ENCODE peak calls at places on chromosomes 13 and 19, in seven cellular contexts. One of them, this sample, is unnamed.

GRCh38 chr19:43572172-43572588 is 3.1 kb downstream of the XRCC1 start:
- DNase-seq in hepatocyte: peak; percentile 58
- DNase-seq in pancreas: no peak
- DNase-seq in CD8-positive, alpha-beta memory T cell: no peak
- DNase-seq in mesendoderm: no peak
- DNase-seq in testis: no peak
- DNase-seq in IMR-90: no peak
- DNase-seq in this sample: no peak

GRCh38 chr13:111046590-111047141 is 68.4 kb upstream of the ARHGEF7 start:
- DNase-seq in hepatocyte: no peak
- DNase-seq in pancreas: no peak
- DNase-seq in CD8-positive, alpha-beta memory T cell: no peak
- DNase-seq in mesendoderm: no peak
- DNase-seq in testis: no peak
- DNase-seq in IMR-90: peak; percentile 58
- DNase-seq in this sample: no peak

GRCh38 chr19:4140237-4140711 is 13.2 kb upstream of the CREB3L3 start:
- DNase-seq in hepatocyte: peak; percentile 83
- DNase-seq in pancreas: no peak
- DNase-seq in CD8-positive, alpha-beta memory T cell: no peak
- DNase-seq in mesendoderm: peak; percentile 84
- DNase-seq in testis: peak; percentile 57
- DNase-seq in IMR-90: peak; percentile 72
- DNase-seq in this sample: peak; percentile 52

GRCh38 chr13:66556306-66556705 is 673.8 kb downstream of the PCDH9 start:
- DNase-seq in hepatocyte: no peak
- DNase-seq in pancreas: no peak
- DNase-seq in CD8-positive, alpha-beta memory T cell: no peak
- DNase-seq in mesendoderm: no peak
- DNase-seq in testis: no peak
- DNase-seq in IMR-90: peak; percentile 16
- DNase-seq in this sample: no peak

GRCh38 chr19:29528350-29528945 is 2.7 kb downstream of the VSTM2B start:
- DNase-seq in hepatocyte: peak; percentile 88
- DNase-seq in pancreas: peak; percentile 57
- DNase-seq in CD8-positive, alpha-beta memory T cell: peak; percentile 60
- DNase-seq in mesendoderm: peak; percentile 91
- DNase-seq in testis: peak; percentile 70
- DNase-seq in IMR-90: peak; percentile 58
- DNase-seq in this sample: peak; percentile 24

GRCh38 chr13:111319998-111320911 is at the start of gene TEX29:
- DNase-seq in hepatocyte: no peak
- DNase-seq in pancreas: no peak
- DNase-seq in CD8-positive, alpha-beta memory T cell: no peak
- DNase-seq in mesendoderm: no peak
- DNase-seq in testis: no peak
- DNase-seq in IMR-90: no peak
- DNase-seq in this sample: no peak

GRCh38 chr13:33179463-33179862 is 106.1 kb downstream of the STARD13 start:
- DNase-seq in hepatocyte: no peak
- DNase-seq in pancreas: no peak
- DNase-seq in CD8-positive, alpha-beta memory T cell: no peak
- DNase-seq in mesendoderm: no peak
- DNase-seq in testis: no peak
- DNase-seq in IMR-90: no peak
- DNase-seq in this sample: no peak

GRCh38 chr13:59320021-59320420 is 843.7 kb downstream of the DIAPH3 start:
- DNase-seq in hepatocyte: no peak
- DNase-seq in pancreas: no peak
- DNase-seq in CD8-positive, alpha-beta memory T cell: no peak
- DNase-seq in mesendoderm: no peak
- DNase-seq in testis: no peak
- DNase-seq in IMR-90: no peak
- DNase-seq in this sample: no peak

GRCh38 chr13:94674609-94675348 is 37.6 kb downstream of the SOX21 start:
- DNase-seq in hepatocyte: peak; percentile 78
- DNase-seq in pancreas: no peak
- DNase-seq in CD8-positive, alpha-beta memory T cell: peak; percentile 48
- DNase-seq in mesendoderm: peak; percentile 79
- DNase-seq in testis: peak; percentile 78
- DNase-seq in IMR-90: peak; percentile 30
- DNase-seq in this sample: peak; percentile 68

GRCh38 chr19:55339225-55340143 is at the start of gene KMT5C:
- DNase-seq in hepatocyte: peak; percentile 100
- DNase-seq in pancreas: peak; percentile 100
- DNase-seq in CD8-positive, alpha-beta memory T cell: peak; percentile 100
- DNase-seq in mesendoderm: peak; percentile 100
- DNase-seq in testis: peak; percentile 100
- DNase-seq in IMR-90: peak; percentile 100
- DNase-seq in this sample: peak; percentile 100

GRCh38 chr13:46164661-46165060 is 17.3 kb downstream of the LCP1 start:
- DNase-seq in hepatocyte: no peak
- DNase-seq in pancreas: no peak
- DNase-seq in CD8-positive, alpha-beta memory T cell: no peak
- DNase-seq in mesendoderm: no peak
- DNase-seq in testis: no peak
- DNase-seq in IMR-90: no peak
- DNase-seq in this sample: no peak

GRCh38 chr13:67186985-67187569 is 43.1 kb downstream of the PCDH9 start:
- DNase-seq in hepatocyte: no peak
- DNase-seq in pancreas: no peak
- DNase-seq in CD8-positive, alpha-beta memory T cell: no peak
- DNase-seq in mesendoderm: peak; percentile 14
- DNase-seq in testis: no peak
- DNase-seq in IMR-90: no peak
- DNase-seq in this sample: no peak

GRCh38 chr19:32711747-32712146 is 7.8 kb upstream of the TDRD12 start:
- DNase-seq in hepatocyte: no peak
- DNase-seq in pancreas: no peak
- DNase-seq in CD8-positive, alpha-beta memory T cell: no peak
- DNase-seq in mesendoderm: no peak
- DNase-seq in testis: no peak
- DNase-seq in IMR-90: no peak
- DNase-seq in this sample: no peak

GRCh38 chr13:20716951-20717350 is 13.5 kb downstream of the IL17D start:
- DNase-seq in hepatocyte: no peak
- DNase-seq in pancreas: no peak
- DNase-seq in CD8-positive, alpha-beta memory T cell: no peak
- DNase-seq in mesendoderm: peak; percentile 69
- DNase-seq in testis: no peak
- DNase-seq in IMR-90: no peak
- DNase-seq in this sample: no peak

GRCh38 chr13:71320452-71320851 is 546.6 kb downstream of the DACH1 start:
- DNase-seq in hepatocyte: peak; percentile 23
- DNase-seq in pancreas: no peak
- DNase-seq in CD8-positive, alpha-beta memory T cell: no peak
- DNase-seq in mesendoderm: peak; percentile 46
- DNase-seq in testis: no peak
- DNase-seq in IMR-90: peak; percentile 41
- DNase-seq in this sample: no peak

GRCh38 chr19:32067686-32068085 is 277.7 kb upstream of the ZNF507 start:
- DNase-seq in hepatocyte: no peak
- DNase-seq in pancreas: no peak
- DNase-seq in CD8-positive, alpha-beta memory T cell: no peak
- DNase-seq in mesendoderm: peak; percentile 84
- DNase-seq in testis: no peak
- DNase-seq in IMR-90: no peak
- DNase-seq in this sample: no peak

GRCh38 chr19:39498262-39499081 is at the start of gene DLL3:
- DNase-seq in hepatocyte: peak; percentile 44
- DNase-seq in pancreas: no peak
- DNase-seq in CD8-positive, alpha-beta memory T cell: no peak
- DNase-seq in mesendoderm: peak; percentile 41
- DNase-seq in testis: no peak
- DNase-seq in IMR-90: peak; percentile 7
- DNase-seq in this sample: no peak
- H3K4me3 ChIP-seq in hepatocyte: no peak within 1 kb of the TSS
- H3K4me3 ChIP-seq in pancreas: peak within 1 kb of the TSS; percentile 4
- H3K4me3 ChIP-seq in CD8-positive, alpha-beta memory T cell: peak within 1 kb of the TSS; percentile 26
- H3K4me3 ChIP-seq in mesendoderm: peak within 1 kb of the TSS; percentile 66
- H3K4me3 ChIP-seq in testis: no peak within 1 kb of the TSS
- H3K4me3 ChIP-seq in IMR-90: peak within 1 kb of the TSS; percentile 24
- H3K4me3 ChIP-seq in this sample: no peak within 1 kb of the TSS

GRCh38 chr13:32174366-32174765 is 140.8 kb downstream of the ZAR1L start:
- DNase-seq in hepatocyte: no peak
- DNase-seq in pancreas: no peak
- DNase-seq in CD8-positive, alpha-beta memory T cell: no peak
- DNase-seq in mesendoderm: no peak
- DNase-seq in testis: no peak
- DNase-seq in IMR-90: no peak
- DNase-seq in this sample: no peak

GRCh38 chr13:32178763-32179162 is 136.4 kb downstream of the ZAR1L start:
- DNase-seq in hepatocyte: no peak
- DNase-seq in pancreas: no peak
- DNase-seq in CD8-positive, alpha-beta memory T cell: no peak
- DNase-seq in mesendoderm: no peak
- DNase-seq in testis: no peak
- DNase-seq in IMR-90: no peak
- DNase-seq in this sample: no peak

GRCh38 chr13:32175943-32176342 is 139.2 kb downstream of the ZAR1L start:
- DNase-seq in hepatocyte: no peak
- DNase-seq in pancreas: no peak
- DNase-seq in CD8-positive, alpha-beta memory T cell: no peak
- DNase-seq in mesendoderm: no peak
- DNase-seq in testis: no peak
- DNase-seq in IMR-90: no peak
- DNase-seq in this sample: no peak

GRCh38 chr13:32176696-32177095 is 138.5 kb downstream of the ZAR1L start:
- DNase-seq in hepatocyte: no peak
- DNase-seq in pancreas: no peak
- DNase-seq in CD8-positive, alpha-beta memory T cell: no peak
- DNase-seq in mesendoderm: no peak
- DNase-seq in testis: no peak
- DNase-seq in IMR-90: no peak
- DNase-seq in this sample: no peak

GRCh38 chr13:32175307-32175706 is 139.9 kb downstream of the ZAR1L start:
- DNase-seq in hepatocyte: no peak
- DNase-seq in pancreas: no peak
- DNase-seq in CD8-positive, alpha-beta memory T cell: no peak
- DNase-seq in mesendoderm: no peak
- DNase-seq in testis: peak; percentile 54
- DNase-seq in IMR-90: no peak
- DNase-seq in this sample: no peak
- H3K27ac ChIP-seq in hepatocyte: no peak overlapping the region
- H3K27ac ChIP-seq in pancreas: no peak overlapping the region
- H3K27ac ChIP-seq in CD8-positive, alpha-beta memory T cell: no peak overlapping the region
- H3K27ac ChIP-seq in mesendoderm: no peak overlapping the region
- H3K27ac ChIP-seq in testis: no peak overlapping the region
- H3K27ac ChIP-seq in IMR-90: no peak overlapping the region
- H3K27ac ChIP-seq in this sample: no peak overlapping the region

DNA sequence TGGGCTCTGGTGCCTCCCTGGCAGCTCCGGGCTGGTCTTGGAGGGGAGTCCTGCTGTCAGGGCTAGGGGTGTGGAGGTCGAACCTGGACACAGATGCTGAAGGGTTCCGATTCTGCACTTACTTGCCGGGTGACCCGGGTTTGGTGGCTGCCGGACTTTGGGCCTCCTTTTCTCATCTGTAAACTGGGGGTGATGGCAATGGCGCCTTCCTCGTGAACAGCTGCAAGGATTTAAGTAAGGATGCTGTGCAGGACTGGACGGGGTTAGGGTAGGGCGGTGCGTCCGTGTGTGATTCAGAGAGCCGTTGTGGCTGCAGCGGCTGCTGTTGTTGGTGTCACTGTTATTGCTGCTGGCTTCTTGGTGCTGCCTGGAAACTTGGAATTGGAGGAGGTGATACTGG is 2.4 kb downstream of the HPN start:
- DNase-seq in hepatocyte: peak; percentile 10
- DNase-seq in pancreas: no peak
- DNase-seq in CD8-positive, alpha-beta memory T cell: no peak
- DNase-seq in mesendoderm: no peak
- DNase-seq in testis: no peak
- DNase-seq in IMR-90: no peak
- DNase-seq in this sample: no peak
- H3K4me3 ChIP-seq in hepatocyte: no peak overlapping the region
- H3K4me3 ChIP-seq in pancreas: peak overlapping the region; percentile 52
- H3K4me3 ChIP-seq in CD8-positive, alpha-beta memory T cell: no peak overlapping the region
- H3K4me3 ChIP-seq in mesendoderm: no peak overlapping the region
- H3K4me3 ChIP-seq in testis: no peak overlapping the region
- H3K4me3 ChIP-seq in IMR-90: no peak overlapping the region
- H3K4me3 ChIP-seq in this sample: no peak overlapping the region

GRCh38 chr19:7336321-7336973 is 12.3 kb upstream of the ARHGEF18 start:
- DNase-seq in hepatocyte: no peak
- DNase-seq in pancreas: no peak
- DNase-seq in CD8-positive, alpha-beta memory T cell: no peak
- DNase-seq in mesendoderm: no peak
- DNase-seq in testis: no peak
- DNase-seq in IMR-90: no peak
- DNase-seq in this sample: peak; percentile 39
- H3K27ac ChIP-seq in hepatocyte: no peak overlapping the region
- H3K27ac ChIP-seq in pancreas: no peak overlapping the region
- H3K27ac ChIP-seq in CD8-positive, alpha-beta memory T cell: no peak overlapping the region
- H3K27ac ChIP-seq in mesendoderm: no peak overlapping the region
- H3K27ac ChIP-seq in testis: no peak overlapping the region
- H3K27ac ChIP-seq in IMR-90: no peak overlapping the region
- H3K27ac ChIP-seq in this sample: no peak overlapping the region

GRCh38 chr19:16142032-16142580 is 1.4 kb upstream of the HSH2D start:
- DNase-seq in hepatocyte: no peak
- DNase-seq in pancreas: no peak
- DNase-seq in CD8-positive, alpha-beta memory T cell: no peak
- DNase-seq in mesendoderm: no peak
- DNase-seq in testis: no peak
- DNase-seq in IMR-90: no peak
- DNase-seq in this sample: no peak

GRCh38 chr19:16141043-16141442 is 2.4 kb upstream of the HSH2D start:
- DNase-seq in hepatocyte: no peak
- DNase-seq in pancreas: no peak
- DNase-seq in CD8-positive, alpha-beta memory T cell: no peak
- DNase-seq in mesendoderm: no peak
- DNase-seq in testis: no peak
- DNase-seq in IMR-90: no peak
- DNase-seq in this sample: no peak

GRCh38 chr19:16143399-16144215 is at the start of gene HSH2D:
- DNase-seq in hepatocyte: peak; percentile 83
- DNase-seq in pancreas: peak; percentile 96
- DNase-seq in CD8-positive, alpha-beta memory T cell: peak; percentile 86
- DNase-seq in mesendoderm: peak; percentile 56
- DNase-seq in testis: no peak
- DNase-seq in IMR-90: no peak
- DNase-seq in this sample: peak; percentile 62

GRCh38 chr19:16146112-16146511 is 2.6 kb downstream of the HSH2D start:
- DNase-seq in hepatocyte: no peak
- DNase-seq in pancreas: no peak
- DNase-seq in CD8-positive, alpha-beta memory T cell: no peak
- DNase-seq in mesendoderm: no peak
- DNase-seq in testis: no peak
- DNase-seq in IMR-90: no peak
- DNase-seq in this sample: no peak

GRCh38 chr19:16144216-16144581 is 714 bp downstream of the HSH2D start:
- DNase-seq in hepatocyte: no peak
- DNase-seq in pancreas: no peak
- DNase-seq in CD8-positive, alpha-beta memory T cell: no peak
- DNase-seq in mesendoderm: no peak
- DNase-seq in testis: no peak
- DNase-seq in IMR-90: no peak
- DNase-seq in this sample: no peak
- H3K4me3 ChIP-seq in hepatocyte: no peak overlapping the region
- H3K4me3 ChIP-seq in pancreas: peak overlapping the region; percentile 40
- H3K4me3 ChIP-seq in CD8-positive, alpha-beta memory T cell: peak overlapping the region; percentile 90
- H3K4me3 ChIP-seq in mesendoderm: no peak overlapping the region
- H3K4me3 ChIP-seq in testis: no peak overlapping the region
- H3K4me3 ChIP-seq in IMR-90: no peak overlapping the region
- H3K4me3 ChIP-seq in this sample: no peak overlapping the region

GRCh38 chr13:112783135-112783945 is 93.5 kb downstream of the ATP11A start:
- DNase-seq in hepatocyte: no peak
- DNase-seq in pancreas: no peak
- DNase-seq in CD8-positive, alpha-beta memory T cell: peak; percentile 37
- DNase-seq in mesendoderm: no peak
- DNase-seq in testis: no peak
- DNase-seq in IMR-90: peak; percentile 90
- DNase-seq in this sample: no peak
- H3K27ac ChIP-seq in hepatocyte: peak overlapping the region; percentile 20
- H3K27ac ChIP-seq in pancreas: peak overlapping the region; percentile 39
- H3K27ac ChIP-seq in CD8-positive, alpha-beta memory T cell: no peak overlapping the region
- H3K27ac ChIP-seq in mesendoderm: no peak overlapping the region
- H3K27ac ChIP-seq in testis: peak overlapping the region; percentile 51
- H3K27ac ChIP-seq in IMR-90: peak overlapping the region; percentile 28
- H3K27ac ChIP-seq in this sample: peak overlapping the region; percentile 64

This sample was measured in adrenal gland.